ENCODE peak calls at places on chromosome 4, in eight cellular contexts. L is NCI-H345; U is AG09309; D is posterior cingulate gyrus; T is pancreas; O is stromal cell of bone marrow; V is effector memory CD8-positive, alpha-beta T cell; J is Calu3. S is an unnamed sample.

GRCh38 chr4:185721190-185721948 is 90.6 kb downstream of the SORBS2 start:
- DNase-seq in L (no peak), U (no peak), D (no peak), T (no peak), O (no peak), V (no peak), J (no peak), S (no peak)

GRCh38 chr4:187656953-187657352 is 338.6 kb upstream of the ZFP42 start:
- DNase-seq in L (no peak), U (peak), D (no peak), T (no peak), O (no peak), V (no peak), J (no peak), S (no peak)

GRCh38 chr4:143207555-143207954 is 22.8 kb downstream of the USP38 start:
- DNase-seq in L (no peak), U (no peak), D (no peak), T (no peak), O (no peak), V (no peak), J (no peak), S (no peak)

GRCh38 chr4:156536661-156537060 is 434.9 kb downstream of the PDGFC start:
- DNase-seq in L (no peak), U (no peak), D (no peak), T (no peak), O (no peak), V (no peak), J (no peak), S (peak)

GRCh38 chr4:48342559-48342878 is 1.2 kb downstream of the SLAIN2 start:
- DNase-seq in L (no peak), U (no peak), D (no peak), T (no peak), O (no peak), V (no peak), J (no peak), S (no peak)

GRCh38 chr4:88660446-88661294 is 37.0 kb downstream of the NAP1L5 start:
- DNase-seq in L (no peak), U (peak), D (no peak), T (no peak), O (peak), V (no peak), J (no peak), S (no peak)

GRCh38 chr4:80188801-80189458 is 8.4 kb upstream of the PRDM8 start:
- DNase-seq in L (no peak), U (no peak), D (peak), T (no peak), O (no peak), V (no peak), J (no peak), S (no peak)

GRCh38 chr4:48653217-48654014 is 126.7 kb downstream of the FRYL start:
- DNase-seq in L (no peak), U (peak), D (peak), T (no peak), O (peak), V (no peak), J (no peak), S (no peak)

GRCh38 chr4:17577660-17578481 is 873 bp downstream of the LAP3 start:
- DNase-seq in L (no peak), U (no peak), D (peak), T (peak), O (peak), V (peak), J (peak), S (peak)

GRCh38 chr4:155828628-155829027 is 37.4 kb downstream of the ASIC5 start:
- DNase-seq in L (no peak), U (no peak), D (no peak), T (no peak), O (no peak), V (no peak), J (no peak), S (no peak)

GRCh38 chr4:87196927-87197326 is 23.5 kb downstream of the KLHL8 start:
- DNase-seq in L (no peak), U (no peak), D (no peak), T (no peak), O (no peak), V (no peak), J (no peak), S (no peak)

GRCh38 chr4:89486042-89486441 is 178.4 kb upstream of the GPRIN3 start:
- DNase-seq in L (no peak), U (no peak), D (no peak), T (no peak), O (peak), V (no peak), J (no peak), S (no peak)

GRCh38 chr4:6085028-6085942 is 67.1 kb upstream of the C4orf50 start:
- DNase-seq in L (no peak), U (no peak), D (peak), T (no peak), O (no peak), V (no peak), J (no peak), S (no peak)

GRCh38 chr4:62133498-62133897 is 933.4 kb downstream of the ADGRL3 start:
- DNase-seq in L (no peak), U (no peak), D (no peak), T (no peak), O (no peak), V (no peak), J (no peak), S (no peak)

GRCh38 chr4:173522874-173523395 is 7.1 kb downstream of the HAND2 start:
- DNase-seq in L (no peak), U (no peak), D (peak), T (no peak), O (no peak), V (no peak), J (no peak), S (no peak)

GRCh38 chr4:41232406-41232805 is 18.1 kb upstream of the APBB2 start:
- DNase-seq in L (no peak), U (no peak), D (no peak), T (no peak), O (no peak), V (no peak), J (no peak), S (no peak)

GRCh38 chr4:55069248-55069647 is 56.1 kb downstream of the KDR start:
- DNase-seq in L (no peak), U (no peak), D (no peak), T (no peak), O (no peak), V (no peak), J (no peak), S (no peak)

GRCh38 chr4:127623755-127624087 is 9.0 kb upstream of the INTU start:
- DNase-seq in L (no peak), U (no peak), D (peak), T (no peak), O (peak), V (no peak), J (no peak), S (no peak)

GRCh38 chr4:150867148-150867547 is 147.9 kb downstream of the LRBA start:
- DNase-seq in L (peak), U (peak), D (no peak), T (no peak), O (peak), V (peak), J (peak), S (peak)

GRCh38 chr4:120017939-120018692 is 48.5 kb downstream of the MAD2L1 start:
- DNase-seq in L (no peak), U (no peak), D (no peak), T (no peak), O (no peak), V (no peak), J (no peak), S (no peak)

GRCh38 chr4:139300431-139301142 is 718 bp upstream of the NAA15 start:
- DNase-seq in L (no peak), U (no peak), D (no peak), T (no peak), O (no peak), V (no peak), J (peak), S (peak)

GRCh38 chr4:137968956-137969709 is 273.0 kb downstream of the SLC7A11 start:
- DNase-seq in L (no peak), U (peak), D (no peak), T (no peak), O (peak), V (no peak), J (peak), S (no peak)

GRCh38 chr4:21790437-21791029 is 158.0 kb downstream of the KCNIP4 start:
- DNase-seq in L (peak), U (no peak), D (no peak), T (no peak), O (no peak), V (no peak), J (peak), S (no peak)

GRCh38 chr4:184950926-184951325 is 67.4 kb upstream of the HELT start:
- DNase-seq in L (no peak), U (no peak), D (peak), T (no peak), O (no peak), V (no peak), J (no peak), S (no peak)

GRCh38 chr4:53455766-53456165 is 78.3 kb downstream of the FIP1L1 start:
- DNase-seq in L (no peak), U (no peak), D (no peak), T (no peak), O (no peak), V (no peak), J (no peak), S (peak)

GRCh38 chr4:81891005-81891795 is 419.5 kb upstream of the RASGEF1B start:
- DNase-seq in L (no peak), U (no peak), D (no peak), T (no peak), O (no peak), V (no peak), J (no peak), S (no peak)

GRCh38 chr4:103402198-103402597 is 204.1 kb upstream of the CENPE start:
- DNase-seq in L (no peak), U (no peak), D (no peak), T (no peak), O (no peak), V (no peak), J (no peak), S (no peak)

GRCh38 chr4:178471385-178471784 is 1029.1 kb upstream of the AGA start:
- DNase-seq in L (no peak), U (no peak), D (no peak), T (no peak), O (no peak), V (no peak), J (no peak), S (no peak)

GRCh38 chr4:41468122-41468521 is 69.8 kb upstream of the LIMCH1 start:
- DNase-seq in L (no peak), U (no peak), D (no peak), T (no peak), O (no peak), V (no peak), J (no peak), S (no peak)

GRCh38 chr4:1239949-1240305 is 9.0 kb downstream of the CTBP1 start:
- DNase-seq in L (no peak), U (no peak), D (peak), T (no peak), O (no peak), V (no peak), J (no peak), S (no peak)

GRCh38 chr4:41418444-41418843 is 119.5 kb upstream of the LIMCH1 start:
- DNase-seq in L (no peak), U (peak), D (peak), T (peak), O (peak), V (no peak), J (no peak), S (peak)

GRCh38 chr4:159002950-159003349 is 99.9 kb upstream of the RAPGEF2 start:
- DNase-seq in L (no peak), U (peak), D (no peak), T (no peak), O (peak), V (no peak), J (no peak), S (no peak)

GRCh38 chr4:76311896-76312331 is 5.4 kb downstream of the STBD1 start:
- DNase-seq in L (no peak), U (no peak), D (no peak), T (no peak), O (no peak), V (no peak), J (no peak), S (no peak)

GRCh38 chr4:169940460-169940859 is 85.7 kb downstream of the MFAP3L start:
- DNase-seq in L (no peak), U (no peak), D (no peak), T (no peak), O (no peak), V (no peak), J (no peak), S (no peak)

GRCh38 chr4:69934150-69934549 is 3.3 kb downstream of the CSN1S1 start:
- DNase-seq in L (no peak), U (no peak), D (no peak), T (no peak), O (no peak), V (no peak), J (no peak), S (no peak)

GRCh38 chr4:185716008-185716976 is 95.7 kb downstream of the SORBS2 start:
- DNase-seq in L (peak), U (no peak), D (peak), T (no peak), O (no peak), V (no peak), J (peak), S (no peak)

GRCh38 chr4:87270144-87270543 is 49.7 kb upstream of the KLHL8 start:
- DNase-seq in L (peak), U (peak), D (no peak), T (no peak), O (peak), V (no peak), J (peak), S (peak)

GRCh38 chr4:46937493-46937892 is 28.4 kb upstream of the COX7B2 start:
- DNase-seq in L (no peak), U (no peak), D (no peak), T (no peak), O (no peak), V (no peak), J (no peak), S (no peak)

GRCh38 chr4:8777320-8778196 is 94.1 kb downstream of the HMX1 start:
- DNase-seq in L (no peak), U (no peak), D (peak), T (no peak), O (no peak), V (no peak), J (no peak), S (no peak)

S was measured in prostate gland.